ENCODE peak calls at places on chromosome 17, in six cellular contexts. K is fibroblast of lung, U is fibroblast of pulmonary artery, X is mucosa of descending colon, N is GM13976, T is AG04450. O is an unnamed sample.

GRCh38 chr17:10013360-10014112 is 108.5 kb upstream of the RCVRN start:
- DNase-seq in K (no peak), U (no peak), X (no peak), N (peak), T (no peak), O (no peak)

GRCh38 chr17:33594000-33594399 is 300.9 kb upstream of the ASIC2 start:
- DNase-seq in K (no peak), U (no peak), X (no peak), N (no peak), T (no peak), O (no peak)

GRCh38 chr17:39027440-39028035 is 60.3 kb upstream of the FBXO47 start:
- DNase-seq in K (no peak), U (no peak), X (no peak), N (no peak), T (no peak), O (no peak)

GRCh38 chr17:16432017-16432416 is 16.6 kb downstream of the TRPV2 start:
- DNase-seq in K (no peak), U (no peak), X (no peak), N (no peak), T (no peak), O (no peak)

GRCh38 chr17:47066095-47066494 is 87.0 kb upstream of the RPRML start:
- DNase-seq in K (no peak), U (peak), X (no peak), N (no peak), T (no peak), O (no peak)

GRCh38 chr17:81118308-81119221 is 46.7 kb upstream of the PVALEF start:
- DNase-seq in K (no peak), U (no peak), X (no peak), N (no peak), T (no peak), O (no peak)

GRCh38 chr17:57766307-57766943 is 21.3 kb upstream of the CCDC182 start:
- DNase-seq in K (no peak), U (no peak), X (no peak), N (no peak), T (no peak), O (no peak)

GRCh38 chr17:37570527-37571093 is 38.6 kb downstream of the SYNRG start:
- DNase-seq in K (peak), U (peak), X (no peak), N (peak), T (peak), O (no peak)

GRCh38 chr17:59561042-59561441 is 4.4 kb upstream of the DHX40 start:
- DNase-seq in K (no peak), U (peak), X (no peak), N (peak), T (no peak), O (no peak)

GRCh38 chr17:36994438-36994837 is 45.7 kb downstream of the AATF start:
- DNase-seq in K (peak), U (no peak), X (no peak), N (no peak), T (no peak), O (peak)

GRCh38 chr17:75059369-75060345 is 12.6 kb downstream of the KCTD2 start:
- DNase-seq in K (peak), U (peak), X (no peak), N (peak), T (peak), O (peak)

GRCh38 chr17:62653002-62653830 is 25.7 kb downstream of the MRC2 start:
- DNase-seq in K (peak), U (peak), X (peak), N (peak), T (no peak), O (no peak)

GRCh38 chr17:82492647-82493516 is 26.6 kb upstream of the FOXK2 start:
- DNase-seq in K (peak), U (peak), X (no peak), N (no peak), T (peak), O (no peak)

GRCh38 chr17:82020874-82021727 is 1.6 kb downstream of the CENPX start:
- DNase-seq in K (peak), U (peak), X (peak), N (peak), T (peak), O (no peak)

GRCh38 chr17:77785526-77785925 is 173.0 kb upstream of the TNRC6C start:
- DNase-seq in K (no peak), U (no peak), X (no peak), N (no peak), T (no peak), O (no peak)

GRCh38 chr17:34024303-34025178 is 230.5 kb upstream of the CCL2 start:
- DNase-seq in K (no peak), U (no peak), X (no peak), N (no peak), T (no peak), O (no peak)

GRCh38 chr17:58317421-58318064 is 11.1 kb downstream of the TSPOAP1 start:
- DNase-seq in K (peak), U (peak), X (no peak), N (peak), T (peak), O (peak)

GRCh38 chr17:72592242-72592966 is 471.6 kb downstream of the SOX9 start:
- DNase-seq in K (peak), U (peak), X (peak), N (peak), T (peak), O (no peak)

DNA sequence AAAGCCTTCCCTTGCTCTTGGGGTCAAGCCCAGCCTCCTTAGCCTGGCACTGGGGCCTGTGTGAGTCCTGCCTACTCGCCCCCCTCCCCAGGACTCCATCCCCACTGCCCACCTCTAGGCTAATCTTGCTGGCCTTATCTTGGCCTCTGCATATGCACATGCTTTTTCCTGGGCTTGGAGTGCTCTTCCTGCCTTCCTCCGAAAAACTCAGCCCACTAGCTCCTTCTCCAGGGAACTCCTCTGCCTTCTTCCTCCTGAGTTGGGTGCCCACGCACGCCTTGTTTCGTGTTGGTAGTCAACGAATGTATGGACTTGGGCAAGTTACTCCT is 16.5 kb downstream of the TBX2 start:
- DNase-seq in K (no peak), U (no peak), X (no peak), N (no peak), T (no peak), O (no peak)
- TF ChIP-seq CTCF in K (no peak), U (no peak), X (no peak), N (no peak), T (no peak), O (no peak)

GRCh38 chr17:78840780-78841611 is at the start of gene USP36:
- DNase-seq in K (peak), U (peak), X (peak), N (peak), T (peak), O (peak)
- TF ChIP-seq CTCF in K (no peak), U (no peak), X (no peak), N (no peak), T (no peak), O (peak)

DNA sequence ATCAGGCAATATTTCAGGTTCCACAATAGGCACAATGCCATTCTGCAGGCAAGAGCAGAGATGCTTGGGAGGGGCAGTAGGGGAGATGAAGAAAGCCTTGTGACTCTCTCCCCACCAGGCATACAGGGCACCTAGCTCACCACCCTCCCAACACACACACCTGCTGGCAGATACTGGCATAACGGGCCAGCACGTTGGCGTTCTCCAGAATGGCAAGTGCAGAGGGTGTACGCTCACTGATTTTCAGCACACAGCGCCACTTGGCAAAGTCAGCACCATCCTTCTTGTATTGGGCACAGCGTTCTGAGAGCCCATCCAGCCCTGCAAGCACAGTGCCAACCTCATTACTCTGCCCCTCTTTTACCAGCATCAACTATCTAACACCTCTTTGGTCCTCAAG is 2.2 kb downstream of the ALDOC start:
- DNase-seq in K (no peak), U (no peak), X (no peak), N (no peak), T (no peak), O (no peak)
- TF ChIP-seq CTCF in K (no peak), U (no peak), X (no peak), N (no peak), T (no peak), O (peak)

GRCh38 chr17:2394775-2395191 is 6.1 kb downstream of the MNT start:
- DNase-seq in K (no peak), U (no peak), X (no peak), N (no peak), T (no peak), O (no peak)

GRCh38 chr17:2396568-2397246 is 4.2 kb downstream of the MNT start:
- DNase-seq in K (peak), U (peak), X (peak), N (peak), T (peak), O (peak)

GRCh38 chr17:2396192-2396567 is 4.7 kb downstream of the MNT start:
- DNase-seq in K (no peak), U (no peak), X (peak), N (no peak), T (no peak), O (no peak)

GRCh38 chr17:2393954-2394749 is 6.7 kb downstream of the MNT start:
- DNase-seq in K (no peak), U (no peak), X (peak), N (no peak), T (no peak), O (no peak)

DNA sequence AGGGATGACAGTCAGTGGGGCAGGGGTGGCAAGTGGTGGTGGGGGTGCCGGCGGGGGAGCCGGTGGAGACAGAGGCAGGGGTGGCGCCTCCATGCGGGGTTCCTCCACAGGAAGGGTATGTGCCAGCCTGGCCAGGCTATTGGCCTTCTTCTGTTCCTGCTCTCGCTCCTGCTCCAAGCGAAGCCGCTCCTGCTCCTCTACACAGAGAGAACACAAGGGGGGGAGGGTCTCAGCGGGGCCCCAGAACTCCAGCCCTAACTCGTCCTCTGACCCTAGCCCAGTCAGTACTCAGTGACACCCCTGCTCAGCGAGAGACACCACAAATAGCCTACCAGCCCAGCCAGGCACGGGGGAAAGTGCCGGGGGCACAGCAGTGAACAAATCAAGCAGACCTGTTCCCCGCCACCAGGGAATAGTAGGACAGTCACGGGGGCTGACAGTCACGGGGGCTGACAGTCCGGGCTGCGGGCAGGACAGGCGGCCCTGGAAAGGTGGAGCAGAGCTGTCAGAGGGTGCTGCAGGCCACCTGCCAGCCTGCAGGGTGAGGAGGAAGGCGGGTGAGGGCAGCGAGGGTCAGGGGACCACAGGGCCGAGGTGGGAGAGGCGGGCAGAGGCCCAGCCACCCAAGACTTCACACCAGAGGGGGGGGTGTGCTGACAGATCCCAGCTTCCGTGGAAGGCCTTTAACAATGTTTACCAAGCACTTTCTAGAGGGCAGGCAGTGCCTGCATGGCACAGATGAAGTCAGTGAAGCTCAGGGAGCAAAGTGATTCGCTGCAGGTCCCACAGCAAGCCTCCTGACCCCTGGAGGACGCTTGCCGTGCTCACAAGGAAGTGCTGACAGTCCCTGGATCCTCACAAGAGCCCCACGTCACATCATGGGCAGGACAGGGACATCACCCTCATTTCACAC is 5.3 kb downstream of the MNT start:
- DNase-seq in K (peak), U (peak), X (peak), N (no peak), T (no peak), O (no peak)
- TF ChIP-seq CTCF in K (no peak), U (no peak), X (no peak), N (no peak), T (no peak), O (peak)

DNA sequence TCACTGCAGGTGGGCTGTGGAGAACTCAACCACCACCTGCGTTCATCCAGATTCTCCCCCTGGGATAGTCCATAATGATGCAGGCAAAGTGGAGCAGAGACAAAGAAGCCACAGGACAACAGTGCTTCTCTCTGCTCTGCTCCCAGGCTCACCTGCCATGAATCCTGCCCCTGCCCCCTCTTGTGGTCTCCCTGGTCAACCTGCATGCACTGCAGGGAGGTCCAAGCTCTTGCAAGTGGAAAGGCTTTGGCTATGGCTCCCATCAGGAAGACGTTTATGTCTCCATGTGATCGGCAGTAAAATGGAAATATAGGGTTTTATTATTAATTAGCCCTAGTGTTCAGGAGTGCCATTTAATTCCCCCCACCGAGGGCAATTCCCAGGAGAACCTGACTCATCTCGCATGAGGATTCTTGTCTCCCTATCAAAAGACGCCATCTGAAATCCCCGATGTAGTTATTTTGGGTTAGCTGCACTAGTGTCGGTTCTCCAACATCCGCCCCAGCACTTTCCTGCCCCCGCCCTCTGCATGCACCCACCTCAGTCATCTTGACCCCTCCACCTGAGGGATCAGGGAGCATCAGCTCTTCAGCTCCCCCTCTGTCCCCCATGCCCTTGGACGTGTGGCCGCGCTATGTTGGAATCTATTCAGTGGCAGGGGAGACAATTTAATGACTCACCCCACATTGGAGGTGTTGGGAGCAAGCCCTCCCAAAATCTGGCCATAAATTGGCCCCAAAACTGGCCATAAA is 91.8 kb downstream of the KCNJ12 start:
- DNase-seq in K (no peak), U (no peak), X (no peak), N (no peak), T (no peak), O (no peak)
- TF ChIP-seq CTCF in K (no peak), U (no peak), X (no peak), N (no peak), T (no peak), O (no peak)

DNA sequence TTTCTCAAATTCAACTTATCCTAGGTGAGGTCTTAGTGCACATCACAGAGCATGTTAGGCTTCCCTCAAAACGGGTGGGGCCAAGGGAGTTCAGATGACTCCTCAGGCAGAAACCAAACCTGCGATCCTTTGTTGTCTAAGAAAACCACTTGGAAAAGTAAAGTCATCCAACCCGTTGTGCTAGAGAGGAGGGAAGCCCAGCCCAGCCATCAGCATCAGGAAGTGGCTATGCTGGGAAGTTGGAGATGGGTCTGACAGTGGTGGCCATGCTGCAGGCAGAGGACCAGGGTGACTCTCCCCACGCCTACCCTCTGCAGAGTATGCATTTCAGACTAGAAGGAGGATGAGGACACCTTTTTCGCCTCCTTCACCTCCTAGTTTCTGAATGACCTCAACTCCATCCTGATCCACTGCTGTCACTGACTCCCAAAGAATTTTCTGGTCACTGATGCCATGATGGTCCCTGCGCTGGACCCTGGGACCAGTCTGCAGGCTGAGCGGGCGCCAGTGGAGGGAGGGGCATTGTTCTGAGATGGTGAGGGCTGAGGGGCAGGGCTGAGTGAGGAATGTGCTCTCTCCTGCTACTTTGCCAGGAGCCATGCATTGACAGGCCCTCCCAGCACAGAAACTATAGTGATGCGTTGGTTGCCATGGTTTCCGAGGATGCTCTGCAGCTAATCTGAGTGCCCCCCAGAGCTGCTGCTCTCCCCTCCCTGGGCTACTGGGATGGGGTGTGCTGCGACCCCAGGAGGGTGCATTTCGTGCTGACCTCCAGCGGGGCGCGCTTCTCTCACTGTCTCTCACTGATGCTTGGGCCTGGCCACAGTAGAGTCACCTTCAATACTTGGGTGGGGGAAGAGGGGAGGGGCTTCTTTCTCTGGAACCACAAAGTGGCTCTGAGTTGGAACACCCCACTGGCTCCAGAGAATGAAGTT is 20.4 kb downstream of the ALOX12B start:
- DNase-seq in K (no peak), U (no peak), X (no peak), N (no peak), T (no peak), O (no peak)
- TF ChIP-seq CTCF in K (no peak), U (no peak), X (no peak), N (no peak), T (no peak), O (no peak)

GRCh38 chr17:69523252-69523861 is 108.9 kb downstream of the MAP2K6 start:
- DNase-seq in K (peak), U (peak), X (no peak), N (peak), T (peak), O (no peak)
- TF ChIP-seq CTCF in K (peak), U (peak), X (no peak), N (peak), T (peak), O (peak)

GRCh38 chr17:7551396-7551795 is 2.5 kb downstream of the TNFSF12 start:
- DNase-seq in K (no peak), U (no peak), X (no peak), N (no peak), T (no peak), O (no peak)

GRCh38 chr17:7549401-7550055 is 670 bp downstream of the TNFSF12 start:
- DNase-seq in K (peak), U (no peak), X (peak), N (no peak), T (no peak), O (no peak)

GRCh38 chr17:7552621-7553051 is 3.8 kb downstream of the TNFSF12 start:
- DNase-seq in K (no peak), U (no peak), X (no peak), N (peak), T (no peak), O (no peak)

GRCh38 chr17:7550359-7550758 is 1.5 kb downstream of the TNFSF12 start:
- DNase-seq in K (no peak), U (no peak), X (no peak), N (no peak), T (no peak), O (no peak)

GRCh38 chr17:7548585-7549400 is at the start of gene TNFSF12:
- DNase-seq in K (peak), U (no peak), X (peak), N (peak), T (no peak), O (no peak)
- TF ChIP-seq CTCF in K (peak), U (no peak), X (no peak), N (no peak), T (no peak), O (peak)

GRCh38 chr17:76103274-76104139 is at the start of gene EXOC7:
- DNase-seq in K (peak), U (peak), X (peak), N (peak), T (peak), O (peak)
- TF ChIP-seq CTCF in K (no peak), U (no peak), X (no peak), N (no peak), T (no peak), O (peak)